ENCODE peak calls at places on chromosomes 12 and 14, in nine cellular contexts. V, S, K, H, G, M, Y, T and F are unnamed samples.

GRCh38 chr12:119780786-119781434 is 96.2 kb downstream of the CIT start:
- DNase-seq in M (no peak), H (no peak), T (no peak), V (peak; percentile 21), S (peak; percentile 59), K (peak; percentile 46), G (peak; percentile 76), Y (peak; percentile 60), F (no peak)

GRCh38 chr12:80676856-80677255 is 30.6 kb upstream of the MYF6 start:
- DNase-seq in M (no peak), G (no peak), Y (peak; percentile 59), K (no peak), S (no peak), T (no peak), H (no peak), V (no peak), F (no peak)

GRCh38 chr14:47705683-47706082 is 30.3 kb upstream of the MDGA2 start:
- DNase-seq in H (no peak), T (no peak), Y (no peak), G (no peak), M (no peak), V (no peak), K (no peak), S (no peak), F (no peak)

GRCh38 chr14:93648440-93649168 is 139.7 kb downstream of the PRIMA1 start:
- DNase-seq in S (peak; percentile 10), H (no peak), Y (no peak), M (no peak), V (no peak), T (no peak), G (no peak), K (no peak), F (no peak)

GRCh38 chr12:55707841-55708694 is at the start of gene ITGA7:
- DNase-seq in M (peak; percentile 93), V (peak; percentile 78), G (no peak), K (peak; percentile 54), H (peak; percentile 95), T (peak; percentile 92), S (peak; percentile 63), Y (peak; percentile 75), F (peak; percentile 70)

GRCh38 chr14:101962503-101962874 is 1.9 kb upstream of the DYNC1H1 start:
- DNase-seq in S (peak; percentile 91), V (peak; percentile 67), T (peak; percentile 87), G (peak; percentile 77), K (peak; percentile 86), Y (peak; percentile 67), H (no peak), M (no peak), F (no peak)

GRCh38 chr12:132219323-132219722 is 75.1 kb downstream of the NOC4L start:
- DNase-seq in V (no peak), K (no peak), M (no peak), T (peak; percentile 48), G (no peak), Y (no peak), H (no peak), S (no peak), F (no peak)

GRCh38 chr12:80186727-80187217 is 87.4 kb downstream of the OTOGL start:
- DNase-seq in S (peak; percentile 97), K (peak; percentile 93), M (peak; percentile 88), Y (peak; percentile 48), H (no peak), V (no peak), G (peak; percentile 73), T (no peak), F (no peak)

DNA sequence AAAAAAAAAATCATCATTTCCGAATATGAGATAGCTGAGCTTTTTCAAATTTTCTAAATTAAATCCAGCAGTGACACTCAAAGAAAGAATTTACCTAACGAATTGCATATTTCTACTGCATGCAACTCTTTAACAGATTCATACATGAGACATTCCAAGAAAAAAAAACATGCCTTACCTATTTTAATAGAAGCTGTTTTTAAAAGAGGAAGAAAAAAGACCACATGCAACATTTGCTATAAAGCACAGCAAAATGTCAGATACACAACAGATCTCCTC is 18.5 kb downstream of the CORO1C start:
- DNase-seq in M (no peak), G (no peak), S (peak; percentile 25), Y (no peak), K (no peak), H (no peak), T (no peak), V (no peak), F (no peak)
- H3K36me3 ChIP-seq in M (peaks cover 11% of the 10 kb centered on the region), G (no peaks in the 10 kb centered on the region), S (peaks cover 34% of the 10 kb centered on the region), Y (no peaks in the 10 kb centered on the region), K (peaks cover 5% of the 10 kb centered on the region), H (peaks cover 5% of the 10 kb centered on the region), T (no peaks in the 10 kb centered on the region), V (no peaks in the 10 kb centered on the region), F (no peaks in the 10 kb centered on the region)

DNA sequence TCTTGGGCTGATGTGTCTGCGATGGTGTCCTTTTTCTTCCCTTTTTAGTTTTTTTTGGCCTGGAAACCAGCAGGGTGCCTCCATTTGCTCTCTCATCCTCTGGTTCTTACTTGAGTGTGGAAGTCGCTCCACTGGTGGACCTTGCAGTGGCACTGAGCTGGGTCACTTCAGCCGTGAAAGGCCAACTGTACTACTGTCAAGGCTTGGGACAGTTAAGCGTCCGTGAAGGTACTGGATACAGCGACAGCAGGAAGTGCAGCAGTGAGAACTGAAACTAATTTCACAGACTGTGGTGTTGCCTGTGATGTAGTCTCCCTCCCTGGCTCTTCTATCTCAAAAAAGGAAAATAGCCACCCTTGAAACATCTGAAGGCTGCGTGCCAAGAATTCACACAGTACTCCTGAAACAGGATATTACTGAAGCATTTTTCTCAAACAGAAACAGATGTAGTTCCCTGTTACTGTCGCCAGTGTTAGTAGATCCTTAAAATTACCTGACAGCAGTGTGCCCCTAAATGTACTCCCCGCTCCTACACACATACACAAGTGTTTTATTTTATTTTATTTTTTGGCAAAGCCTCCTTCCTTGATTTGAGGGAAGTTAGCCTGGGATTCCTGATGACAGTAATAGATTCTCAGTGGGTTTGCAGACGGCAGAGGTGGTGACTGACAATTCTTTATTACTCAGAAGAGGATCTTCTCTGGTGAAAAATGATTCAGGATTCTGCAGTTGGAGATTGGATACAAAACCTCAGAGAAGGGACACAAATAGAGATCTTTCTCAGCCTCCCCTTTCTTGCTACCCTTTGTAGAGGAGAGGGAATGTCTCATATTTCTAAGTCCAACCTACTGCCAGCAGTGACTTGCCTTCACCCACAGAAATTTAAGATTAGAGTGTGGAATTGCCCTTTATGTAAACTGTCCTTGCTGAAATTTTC is 4.3 kb downstream of the SUSD6 start:
- DNase-seq in M (peak; percentile 83), V (peak; percentile 35), G (peak; percentile 88), H (no peak), S (peak; percentile 91), Y (peak; percentile 65), K (peak; percentile 81), T (no peak), F (peak; percentile 16)
- H3K4me1 ChIP-seq in M (peaks cover 69% of the 10 kb centered on the region), V (peaks cover 72% of the 10 kb centered on the region), G (peaks cover 58% of the 10 kb centered on the region), H (peaks cover 82% of the 10 kb centered on the region), S (peaks cover 67% of the 10 kb centered on the region), Y (no peaks in the 10 kb centered on the region), K (peaks cover 10% of the 10 kb centered on the region), T (peaks cover 86% of the 10 kb centered on the region), F (peaks cover 87% of the 10 kb centered on the region)

GRCh38 chr12:101779626-101780025 is 40.4 kb upstream of the SYCP3 start:
- DNase-seq in G (no peak), Y (no peak), K (no peak), M (no peak), S (no peak), H (no peak), V (no peak), T (no peak), F (no peak)

GRCh38 chr12:101781834-101782543 is 42.7 kb upstream of the SYCP3 start:
- DNase-seq in S (peak; percentile 77), G (no peak), K (peak; percentile 71), V (no peak), T (no peak), Y (no peak), H (no peak), M (no peak), F (no peak)

GRCh38 chr12:101782544-101782855 is 43.2 kb upstream of the SYCP3 start:
- DNase-seq in V (no peak), H (no peak), S (no peak), K (peak; percentile 69), T (no peak), G (no peak), Y (no peak), M (no peak), F (no peak)

GRCh38 chr12:101779200-101779599 is 39.9 kb upstream of the SYCP3 start:
- DNase-seq in K (no peak), G (no peak), V (no peak), M (no peak), T (no peak), S (no peak), H (no peak), Y (no peak), F (no peak)

DNA sequence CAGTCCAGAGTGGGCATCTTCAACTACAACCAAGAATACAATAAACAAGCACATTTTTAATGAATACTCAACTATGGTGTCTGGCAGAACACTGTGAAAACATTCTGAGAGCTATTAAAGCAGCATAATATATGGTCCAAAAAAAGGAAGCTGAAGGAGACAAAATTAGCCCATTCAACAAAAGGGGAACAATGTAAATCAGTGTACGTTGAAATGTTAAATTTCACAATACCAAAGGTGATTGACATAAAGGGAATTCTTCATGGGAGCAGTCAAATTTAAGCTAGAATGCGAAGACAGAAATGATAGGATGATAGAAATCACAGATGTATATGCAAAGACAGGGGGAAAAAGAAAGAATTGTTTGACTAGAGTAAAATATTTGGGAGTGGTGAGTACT is 41.3 kb upstream of the SYCP3 start:
- DNase-seq in M (no peak), G (no peak), S (no peak), K (no peak), V (no peak), Y (no peak), H (no peak), T (no peak), F (no peak)
- H3K36me3 ChIP-seq in M (peaks cover 17% of the 10 kb centered on the region), G (no peaks in the 10 kb centered on the region), S (no peaks in the 10 kb centered on the region), K (peaks cover 1% of the 10 kb centered on the region), V (peaks cover 10% of the 10 kb centered on the region), Y (no peaks in the 10 kb centered on the region), H (peaks cover 45% of the 10 kb centered on the region), T (peaks cover 20% of the 10 kb centered on the region), F (peaks cover 4% of the 10 kb centered on the region)

GRCh38 chr12:2297004-2297403 is 244.2 kb downstream of the CACNA1C start:
- DNase-seq in H (no peak), V (no peak), M (peak; percentile 27), G (no peak), T (no peak), K (no peak), Y (no peak), S (no peak), F (no peak)

GRCh38 chr12:2300168-2300567 is 247.4 kb downstream of the CACNA1C start:
- DNase-seq in T (no peak), Y (no peak), M (peak; percentile 39), G (no peak), V (no peak), S (no peak), K (no peak), H (peak; percentile 72), F (no peak)

GRCh38 chr12:2299207-2299606 is 246.4 kb downstream of the CACNA1C start:
- DNase-seq in H (no peak), S (no peak), K (no peak), Y (no peak), G (no peak), V (no peak), T (no peak), M (peak; percentile 63), F (no peak)

GRCh38 chr12:2297658-2298057 is 244.9 kb downstream of the CACNA1C start:
- DNase-seq in S (no peak), M (no peak), Y (no peak), V (no peak), T (no peak), K (no peak), H (no peak), G (no peak), F (no peak)

DNA sequence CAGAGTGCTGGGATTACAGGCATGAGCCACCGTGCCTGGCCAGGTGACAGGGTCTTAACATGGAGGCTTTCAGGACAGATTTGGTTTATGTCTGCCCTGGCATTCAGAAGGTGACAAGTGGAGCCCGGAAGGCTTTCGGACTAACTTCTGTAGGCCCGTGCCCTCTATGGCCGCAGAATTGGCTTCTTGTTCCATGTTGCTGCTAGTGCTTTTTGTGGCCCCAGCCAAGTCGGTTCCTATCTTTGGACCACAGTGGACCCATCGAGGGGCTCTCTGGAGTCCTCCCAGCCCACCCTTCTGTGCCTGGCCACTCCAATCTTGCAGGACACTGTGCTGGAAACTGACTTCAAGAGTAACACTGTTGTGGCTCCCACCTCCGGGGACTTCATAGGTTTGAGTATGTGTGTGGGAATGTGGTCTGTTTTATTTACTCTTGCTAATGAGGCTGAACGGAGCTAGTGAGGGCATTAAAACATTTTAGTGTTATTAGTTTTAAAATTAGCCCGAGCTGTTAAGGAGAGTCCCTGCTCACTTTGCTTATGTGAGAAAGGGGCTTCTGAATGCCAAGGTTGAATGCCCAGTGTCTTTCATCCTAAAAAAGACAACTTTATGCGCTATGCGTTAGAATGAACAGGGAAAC is 245.9 kb downstream of the CACNA1C start:
- DNase-seq in K (no peak), G (no peak), Y (no peak), T (no peak), M (peak; percentile 56), V (no peak), S (no peak), H (no peak), F (no peak)
- H3K4me1 ChIP-seq in K (peaks cover 33% of the 10 kb centered on the region), G (no peaks in the 10 kb centered on the region), Y (no peaks in the 10 kb centered on the region), T (peaks cover 65% of the 10 kb centered on the region), M (peaks cover 39% of the 10 kb centered on the region), V (no peaks in the 10 kb centered on the region), S (peaks cover 57% of the 10 kb centered on the region), H (peaks cover 5% of the 10 kb centered on the region), F (no peaks in the 10 kb centered on the region)